ENCODE peak calls at places on chromosomes 16 and 17, in six cellular contexts. One of them, this sample, is unnamed.

GRCh38 chr17:20256144-20256543 is 211.2 kb downstream of the LGALS9B start:
- DNase-seq in GM12891: no peak
- DNase-seq in GM12878: no peak
- DNase-seq in H1: no peak
- DNase-seq in K562: no peak
- DNase-seq in HepG2: no peak
- DNase-seq in this sample: no peak

GRCh38 chr17:42441717-42442565 is 16.7 kb upstream of the ATP6V0A1 start:
- DNase-seq in GM12891: no peak
- DNase-seq in GM12878: no peak
- DNase-seq in H1: no peak
- DNase-seq in K562: no peak
- DNase-seq in HepG2: peak
- DNase-seq in this sample: no peak

GRCh38 chr16:66342294-66342900 is 24.1 kb upstream of the CDH5 start:
- DNase-seq in GM12891: no peak
- DNase-seq in GM12878: no peak
- DNase-seq in H1: peak
- DNase-seq in K562: peak
- DNase-seq in HepG2: peak
- DNase-seq in this sample: no peak

GRCh38 chr16:10990378-10990777 is 46.0 kb downstream of the CLEC16A start:
- DNase-seq in GM12891: no peak
- DNase-seq in GM12878: no peak
- DNase-seq in H1: no peak
- DNase-seq in K562: no peak
- DNase-seq in HepG2: no peak
- DNase-seq in this sample: no peak

GRCh38 chr17:73492802-73493139 is 151.5 kb downstream of the SDK2 start:
- DNase-seq in GM12891: no peak
- DNase-seq in GM12878: no peak
- DNase-seq in H1: no peak
- DNase-seq in K562: no peak
- DNase-seq in HepG2: no peak
- DNase-seq in this sample: no peak

GRCh38 chr16:53865492-53865863 is 161.5 kb downstream of the FTO start:
- DNase-seq in GM12891: no peak
- DNase-seq in GM12878: peak
- DNase-seq in H1: no peak
- DNase-seq in K562: peak
- DNase-seq in HepG2: no peak
- DNase-seq in this sample: no peak

GRCh38 chr16:57419506-57419905 is 14.9 kb downstream of the CCL17 start:
- DNase-seq in GM12891: no peak
- DNase-seq in GM12878: no peak
- DNase-seq in H1: no peak
- DNase-seq in K562: no peak
- DNase-seq in HepG2: no peak
- DNase-seq in this sample: no peak

GRCh38 chr16:88461291-88462269 is 8.5 kb downstream of the ZFPM1 start:
- DNase-seq in GM12891: no peak
- DNase-seq in GM12878: no peak
- DNase-seq in H1: peak
- DNase-seq in K562: peak
- DNase-seq in HepG2: no peak
- DNase-seq in this sample: no peak

GRCh38 chr17:74870512-74870911 is 2.3 kb downstream of the FDXR start:
- DNase-seq in GM12891: no peak
- DNase-seq in GM12878: no peak
- DNase-seq in H1: no peak
- DNase-seq in K562: no peak
- DNase-seq in HepG2: peak
- DNase-seq in this sample: no peak

GRCh38 chr16:73066321-73066926 is 18.5 kb upstream of the ZFHX3 start:
- DNase-seq in GM12891: no peak
- DNase-seq in GM12878: no peak
- DNase-seq in H1: peak
- DNase-seq in K562: no peak
- DNase-seq in HepG2: no peak
- DNase-seq in this sample: no peak

GRCh38 chr17:17387461-17388362 is 84.5 kb downstream of the NT5M start:
- DNase-seq in GM12891: no peak
- DNase-seq in GM12878: no peak
- DNase-seq in H1: peak
- DNase-seq in K562: no peak
- DNase-seq in HepG2: peak
- DNase-seq in this sample: no peak

GRCh38 chr17:77441130-77441920 is 300.6 kb downstream of the SEC14L1 start:
- DNase-seq in GM12891: no peak
- DNase-seq in GM12878: peak
- DNase-seq in H1: no peak
- DNase-seq in K562: no peak
- DNase-seq in HepG2: no peak
- DNase-seq in this sample: peak

GRCh38 chr17:68314916-68315535 is 23.7 kb downstream of the ARSG start:
- DNase-seq in GM12891: no peak
- DNase-seq in GM12878: no peak
- DNase-seq in H1: no peak
- DNase-seq in K562: no peak
- DNase-seq in HepG2: no peak
- DNase-seq in this sample: no peak

GRCh38 chr17:81415681-81416080 is 20.4 kb downstream of the BAHCC1 start:
- DNase-seq in GM12891: no peak
- DNase-seq in GM12878: no peak
- DNase-seq in H1: no peak
- DNase-seq in K562: no peak
- DNase-seq in HepG2: no peak
- DNase-seq in this sample: no peak

GRCh38 chr16:30335598-30336474 is 19.3 kb downstream of the CD2BP2 start:
- DNase-seq in GM12891: no peak
- DNase-seq in GM12878: peak
- DNase-seq in H1: no peak
- DNase-seq in K562: no peak
- DNase-seq in HepG2: peak
- DNase-seq in this sample: no peak

GRCh38 chr17:19904412-19904811 is 36.7 kb upstream of the ULK2 start:
- DNase-seq in GM12891: no peak
- DNase-seq in GM12878: no peak
- DNase-seq in H1: no peak
- DNase-seq in K562: no peak
- DNase-seq in HepG2: peak
- DNase-seq in this sample: no peak

GRCh38 chr16:54242199-54242598 is 44.4 kb downstream of the IRX3 start:
- DNase-seq in GM12891: no peak
- DNase-seq in GM12878: no peak
- DNase-seq in H1: peak
- DNase-seq in K562: peak
- DNase-seq in HepG2: peak
- DNase-seq in this sample: no peak

GRCh38 chr16:73433493-73434307 is 385.8 kb upstream of the ZFHX3 start:
- DNase-seq in GM12891: no peak
- DNase-seq in GM12878: no peak
- DNase-seq in H1: no peak
- DNase-seq in K562: no peak
- DNase-seq in HepG2: no peak
- DNase-seq in this sample: no peak

GRCh38 chr16:9340402-9341095 is 249.1 kb downstream of the HAPSTR1 start:
- DNase-seq in GM12891: no peak
- DNase-seq in GM12878: no peak
- DNase-seq in H1: no peak
- DNase-seq in K562: no peak
- DNase-seq in HepG2: no peak
- DNase-seq in this sample: no peak

GRCh38 chr16:50298591-50299507 is 32.5 kb downstream of the ADCY7 start:
- DNase-seq in GM12891: no peak
- DNase-seq in GM12878: no peak
- DNase-seq in H1: no peak
- DNase-seq in K562: no peak
- DNase-seq in HepG2: no peak
- DNase-seq in this sample: peak

GRCh38 chr17:39928868-39929651 is 1.5 kb downstream of the LRRC3C start:
- DNase-seq in GM12891: no peak
- DNase-seq in GM12878: no peak
- DNase-seq in H1: no peak
- DNase-seq in K562: no peak
- DNase-seq in HepG2: no peak
- DNase-seq in this sample: no peak

GRCh38 chr16:66549284-66550131 is at the start of gene TK2:
- DNase-seq in GM12891: peak
- DNase-seq in GM12878: no peak
- DNase-seq in H1: peak
- DNase-seq in K562: peak
- DNase-seq in HepG2: peak
- DNase-seq in this sample: peak

GRCh38 chr16:67169642-67170167 is 633 bp upstream of the NOL3 start:
- DNase-seq in GM12891: no peak
- DNase-seq in GM12878: no peak
- DNase-seq in H1: peak
- DNase-seq in K562: peak
- DNase-seq in HepG2: peak
- DNase-seq in this sample: no peak

GRCh38 chr16:66265556-66266133 is 100.8 kb upstream of the CDH5 start:
- DNase-seq in GM12891: no peak
- DNase-seq in GM12878: no peak
- DNase-seq in H1: no peak
- DNase-seq in K562: no peak
- DNase-seq in HepG2: no peak
- DNase-seq in this sample: no peak

GRCh38 chr16:56931253-56931768 is 631 bp upstream of the HERPUD1 start:
- DNase-seq in GM12891: no peak
- DNase-seq in GM12878: peak
- DNase-seq in H1: peak
- DNase-seq in K562: no peak
- DNase-seq in HepG2: no peak
- DNase-seq in this sample: peak

GRCh38 chr16:81581107-81581506 is 136.5 kb downstream of the CMIP start:
- DNase-seq in GM12891: no peak
- DNase-seq in GM12878: no peak
- DNase-seq in H1: no peak
- DNase-seq in K562: no peak
- DNase-seq in HepG2: no peak
- DNase-seq in this sample: no peak

GRCh38 chr17:69300222-69300621 is 26.7 kb downstream of the ABCA5 start:
- DNase-seq in GM12891: no peak
- DNase-seq in GM12878: no peak
- DNase-seq in H1: no peak
- DNase-seq in K562: no peak
- DNase-seq in HepG2: no peak
- DNase-seq in this sample: no peak

DNA sequence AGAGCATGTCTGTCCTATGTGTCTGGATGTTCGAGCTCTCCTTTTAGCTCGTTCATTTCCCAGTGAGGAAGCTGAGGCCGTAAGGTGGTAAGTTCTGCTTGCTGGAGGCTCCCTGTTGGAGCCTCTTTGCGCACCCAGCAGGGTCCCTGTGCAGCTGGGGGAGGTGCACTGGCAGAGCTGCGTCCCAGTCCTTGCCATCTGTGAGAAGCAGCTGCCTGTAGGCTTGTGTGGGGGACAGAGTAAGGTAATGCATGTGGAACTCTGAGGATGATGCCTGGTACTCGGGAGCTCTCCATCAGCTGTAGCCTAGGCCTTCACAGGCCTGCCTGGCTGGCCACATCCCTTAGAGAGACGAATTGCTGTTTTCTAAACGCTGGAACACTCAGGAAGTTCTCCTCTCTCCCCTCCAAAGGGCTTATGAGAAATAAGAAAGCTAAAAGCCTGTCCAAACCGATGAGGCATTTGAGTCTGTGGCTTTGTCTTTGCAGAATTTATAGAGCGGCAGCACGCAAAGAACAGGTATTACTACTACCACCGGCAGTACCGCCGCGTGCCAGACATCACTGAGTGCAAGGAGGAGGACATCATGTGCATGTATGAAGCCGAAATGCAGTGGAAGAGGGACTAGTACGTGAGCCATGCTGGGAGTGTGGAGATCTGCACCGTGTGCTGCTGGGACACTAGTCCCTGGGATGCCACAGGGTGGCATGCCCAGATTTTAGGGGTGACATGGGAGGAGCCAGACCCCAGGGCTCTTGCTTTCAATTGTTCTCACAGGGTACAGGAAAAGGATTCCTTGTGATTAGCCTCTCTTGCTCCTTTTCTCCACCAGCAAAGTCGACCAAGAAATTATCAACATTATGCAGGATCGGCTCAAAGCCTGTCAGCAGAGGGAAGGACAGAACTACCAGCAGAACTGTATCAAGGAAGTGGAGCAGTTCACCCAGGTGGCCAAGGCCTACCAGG is 1.6 kb downstream of the NDUFB10 start:
- DNase-seq in GM12891: no peak
- DNase-seq in GM12878: no peak
- DNase-seq in H1: no peak
- DNase-seq in K562: no peak
- DNase-seq in HepG2: peak
- DNase-seq in this sample: no peak
- TF ChIP-seq POLR2AphosphoS5 in GM12891: peak
- TF ChIP-seq POLR2AphosphoS5 in GM12878: peak
- TF ChIP-seq POLR2AphosphoS5 in H1: peak
- TF ChIP-seq POLR2AphosphoS5 in K562: peak
- TF ChIP-seq POLR2AphosphoS5 in HepG2: peak
- TF ChIP-seq POLR2AphosphoS5 in this sample: peak

GRCh38 chr16:23148513-23149266 is 562 bp downstream of the USP31 start:
- DNase-seq in GM12891: peak
- DNase-seq in GM12878: no peak
- DNase-seq in H1: peak
- DNase-seq in K562: peak
- DNase-seq in HepG2: peak
- DNase-seq in this sample: peak
- TF ChIP-seq TAF1 in GM12891: no peak
- TF ChIP-seq TAF1 in GM12878: no peak
- TF ChIP-seq TAF1 in H1: peak
- TF ChIP-seq TAF1 in K562: no peak
- TF ChIP-seq TAF1 in HepG2: no peak
- TF ChIP-seq TAF1 in this sample: no peak

DNA sequence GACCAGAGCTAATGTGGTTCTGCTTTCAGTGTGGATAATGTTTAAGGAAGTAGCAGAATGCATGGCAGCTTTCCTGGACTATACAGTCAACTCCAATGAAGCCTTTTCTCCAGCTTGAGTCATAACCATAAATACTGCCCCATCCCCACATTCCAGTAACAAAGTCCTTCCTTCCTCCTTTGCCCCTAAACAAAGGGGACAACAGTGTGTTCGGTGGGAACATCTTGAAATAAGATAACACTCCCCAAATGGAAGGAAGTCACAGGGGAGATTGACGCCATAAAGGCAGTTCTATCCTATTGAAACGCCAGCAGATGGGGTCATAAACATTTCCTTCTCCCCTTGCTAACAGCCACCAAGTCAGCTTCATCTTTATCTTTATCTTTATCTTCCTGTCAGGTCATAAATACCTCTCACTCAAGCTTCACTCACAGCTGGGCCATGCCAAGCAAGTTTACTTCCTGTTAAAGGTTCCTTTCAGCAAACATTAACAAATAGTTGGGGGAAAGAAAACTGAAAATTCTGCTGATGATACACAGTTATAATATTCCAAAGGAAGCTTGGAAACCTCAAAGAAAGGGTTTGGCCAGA is 136.7 kb downstream of the SNX11 start:
- DNase-seq in GM12891: no peak
- DNase-seq in GM12878: no peak
- DNase-seq in H1: no peak
- DNase-seq in K562: peak
- DNase-seq in HepG2: no peak
- DNase-seq in this sample: no peak
- TF ChIP-seq POLR2A in GM12891: no peak
- TF ChIP-seq POLR2A in GM12878: no peak
- TF ChIP-seq POLR2A in H1: no peak
- TF ChIP-seq POLR2A in K562: no peak
- TF ChIP-seq POLR2A in HepG2: no peak
- TF ChIP-seq POLR2A in this sample: no peak

GRCh38 chr16:85416267-85417109 is 196.6 kb upstream of the GSE1 start:
- DNase-seq in GM12891: peak
- DNase-seq in GM12878: no peak
- DNase-seq in H1: peak
- DNase-seq in K562: peak
- DNase-seq in HepG2: peak
- DNase-seq in this sample: peak
- TF ChIP-seq POLR2AphosphoS5 in GM12891: no peak
- TF ChIP-seq POLR2AphosphoS5 in GM12878: no peak
- TF ChIP-seq POLR2AphosphoS5 in H1: no peak
- TF ChIP-seq POLR2AphosphoS5 in K562: no peak
- TF ChIP-seq POLR2AphosphoS5 in HepG2: no peak
- TF ChIP-seq POLR2AphosphoS5 in this sample: no peak